ENCODE peak calls at places on chromosomes 5 and 9, in five cellular contexts. E is activated CD8-positive, alpha-beta memory T cell treated with anti-CD3 and anti-CD28 coated beads, Interleukin-2, amount 50 U/mL, for 4 hours; F is anterior cingulate cortex; Q is neural progenitor cell; C is amygdala. M is an unnamed sample.

GRCh38 chr9:96651626-96652025 is 3.5 kb downstream of the PRXL2C start:
- DNase-seq in E (no peak), F (no peak), Q (no peak), C (no peak), M (no peak)

GRCh38 chr5:138807182-138807581 is 54.0 kb downstream of the CTNNA1 start:
- DNase-seq in F (no peak), C (no peak), E (no peak), Q (no peak), M (no peak)

GRCh38 chr9:94740191-94740874 is 13.8 kb downstream of the AOPEP start:
- DNase-seq in C (no peak), Q (no peak), F (no peak), E (no peak), M (no peak)

GRCh38 chr5:154543380-154543779 is 65.4 kb upstream of the HAND1 start:
- DNase-seq in E (no peak), Q (no peak), F (no peak), C (no peak), M (no peak)

GRCh38 chr9:72554221-72554641 is 32.8 kb downstream of the TMC1 start:
- DNase-seq in F (no peak), E (no peak), Q (no peak), C (no peak), M (no peak)

GRCh38 chr9:89365532-89365912 is 47.2 kb downstream of the SECISBP2 start:
- DNase-seq in C (no peak), F (no peak), E (no peak), Q (no peak), M (no peak)

GRCh38 chr5:135386886-135387628 is 12.0 kb downstream of the MACROH2A1 start:
- DNase-seq in E (no peak), Q (no peak), F (no peak), C (peak), M (no peak)

GRCh38 chr5:152523964-152524363 is 118.9 kb upstream of the NMUR2 start:
- DNase-seq in C (no peak), E (no peak), Q (no peak), F (no peak), M (no peak)

GRCh38 chr5:121987685-121988073 is 25.9 kb downstream of the SRFBP1 start:
- DNase-seq in E (no peak), F (no peak), C (no peak), Q (no peak), M (no peak)

GRCh38 chr5:83472508-83473343 is 1.2 kb downstream of the VCAN start:
- DNase-seq in C (no peak), F (no peak), Q (peak), E (no peak), M (peak)